ENCODE peak calls at places on chromosomes 3 and 15, in eight cellular contexts. F is left lung, P is psoas muscle, Q is uterus, C is neural progenitor cell, L is NB4, O is astrocyte of the cerebellum, D is cardiac fibroblast. V is an unnamed sample.

GRCh38 chr3:117844676-117845075 is 1135.1 kb downstream of the TUSC7 start:
- DNase-seq in F (no peak), P (no peak), Q (no peak), C (no peak), L (no peak), O (no peak), D (peak), V (no peak)

GRCh38 chr3:169634618-169635236 is 28.8 kb downstream of the MECOM start:
- DNase-seq in F (no peak), P (no peak), Q (no peak), C (no peak), L (no peak), O (no peak), D (no peak), V (no peak)

GRCh38 chr3:4977889-4978258 is 1.4 kb upstream of the BHLHE40 start:
- DNase-seq in F (no peak), P (no peak), Q (no peak), C (no peak), L (no peak), O (no peak), D (no peak), V (no peak)

GRCh38 chr3:196471551-196471950 is 32.0 kb downstream of the RNF168 start:
- DNase-seq in F (no peak), P (no peak), Q (no peak), C (no peak), L (no peak), O (no peak), D (peak), V (no peak)

GRCh38 chr3:9689757-9690156 is 13.9 kb upstream of the CPNE9 start:
- DNase-seq in F (no peak), P (no peak), Q (no peak), C (no peak), L (no peak), O (no peak), D (no peak), V (no peak)

GRCh38 chr3:46221936-46222335 is 13.8 kb upstream of the CCR1 start:
- DNase-seq in F (no peak), P (no peak), Q (no peak), C (no peak), L (no peak), O (no peak), D (no peak), V (no peak)

GRCh38 chr3:138509586-138509985 is 75.2 kb downstream of the ESYT3 start:
- DNase-seq in F (no peak), P (no peak), Q (no peak), C (no peak), L (no peak), O (no peak), D (peak), V (peak)

GRCh38 chr3:121574449-121574848 is 6.7 kb downstream of the ARGFX start:
- DNase-seq in F (no peak), P (no peak), Q (no peak), C (no peak), L (peak), O (no peak), D (peak), V (peak)

GRCh38 chr3:13495921-13496723 is 16.0 kb downstream of the HDAC11 start:
- DNase-seq in F (peak), P (peak), Q (peak), C (peak), L (peak), O (peak), D (peak), V (peak)

GRCh38 chr15:29064290-29064689 is 178.5 kb downstream of the APBA2 start:
- DNase-seq in F (no peak), P (no peak), Q (no peak), C (no peak), L (no peak), O (no peak), D (no peak), V (no peak)

GRCh38 chr3:117700573-117701360 is 991.2 kb downstream of the TUSC7 start:
- DNase-seq in F (no peak), P (no peak), Q (no peak), C (no peak), L (no peak), O (no peak), D (no peak), V (no peak)

GRCh38 chr3:110419096-110419495 is 652.5 kb upstream of the NECTIN3 start:
- DNase-seq in F (no peak), P (no peak), Q (no peak), C (no peak), L (peak), O (no peak), D (peak), V (peak)

GRCh38 chr3:53845103-53845880 is 927 bp downstream of the CHDH start:
- DNase-seq in F (no peak), P (peak), Q (peak), C (peak), L (no peak), O (peak), D (peak), V (peak)

GRCh38 chr15:59941612-59942011 is 62.5 kb upstream of the FOXB1 start:
- DNase-seq in F (no peak), P (no peak), Q (no peak), C (peak), L (no peak), O (no peak), D (no peak), V (no peak)

GRCh38 chr3:142077155-142077858 is 72.0 kb downstream of the TFDP2 start:
- DNase-seq in F (no peak), P (no peak), Q (no peak), C (no peak), L (no peak), O (no peak), D (no peak), V (no peak)

GRCh38 chr15:48828906-48829305 is 18.0 kb upstream of the CEP152 start:
- DNase-seq in F (no peak), P (no peak), Q (no peak), C (no peak), L (no peak), O (no peak), D (no peak), V (no peak)

GRCh38 chr15:57555270-57555669 is 36.4 kb upstream of the MYZAP start:
- DNase-seq in F (no peak), P (no peak), Q (no peak), C (no peak), L (no peak), O (no peak), D (peak), V (peak)

GRCh38 chr15:70252936-70253280 is 155.2 kb upstream of the TLE3 start:
- DNase-seq in F (no peak), P (peak), Q (no peak), C (no peak), L (no peak), O (no peak), D (no peak), V (no peak)

GRCh38 chr3:119635719-119636118 is 24.7 kb downstream of the POPDC2 start:
- DNase-seq in F (no peak), P (no peak), Q (no peak), C (no peak), L (no peak), O (no peak), D (no peak), V (no peak)

GRCh38 chr3:53689681-53690080 is 156.5 kb downstream of the CHDH start:
- DNase-seq in F (no peak), P (no peak), Q (no peak), C (no peak), L (no peak), O (no peak), D (no peak), V (no peak)

GRCh38 chr3:28286595-28286994 is 45.2 kb downstream of the CMC1 start:
- DNase-seq in F (no peak), P (no peak), Q (no peak), C (peak), L (peak), O (peak), D (peak), V (peak)

GRCh38 chr3:194322701-194323174 is 28.4 kb downstream of the CPN2 start:
- DNase-seq in F (peak), P (peak), Q (no peak), C (no peak), L (peak), O (no peak), D (peak), V (peak)

GRCh38 chr15:81789403-81789802 is 256.4 kb downstream of the MEX3B start:
- DNase-seq in F (no peak), P (no peak), Q (no peak), C (no peak), L (no peak), O (no peak), D (no peak), V (no peak)

GRCh38 chr3:64214002-64214696 is 11.1 kb downstream of the PRICKLE2 start:
- DNase-seq in F (no peak), P (peak), Q (peak), C (no peak), L (no peak), O (peak), D (peak), V (peak)

GRCh38 chr15:100847194-100847593 is 32.4 kb upstream of the ALDH1A3 start:
- DNase-seq in F (no peak), P (no peak), Q (no peak), C (no peak), L (no peak), O (no peak), D (no peak), V (no peak)

GRCh38 chr3:79011821-79012529 is 755.8 kb downstream of the ROBO1 start:
- DNase-seq in F (no peak), P (peak), Q (no peak), C (no peak), L (no peak), O (no peak), D (no peak), V (no peak)

GRCh38 chr3:50256978-50257890 is 11.7 kb upstream of the SEMA3B start:
- DNase-seq in F (no peak), P (no peak), Q (no peak), C (peak), L (peak), O (no peak), D (peak), V (peak)

GRCh38 chr3:24264748-24265158 is 229.9 kb downstream of the THRB start:
- DNase-seq in F (no peak), P (no peak), Q (no peak), C (peak), L (peak), O (peak), D (peak), V (peak)

GRCh38 chr3:131794766-131795381 is 239.9 kb downstream of the CPNE4 start:
- DNase-seq in F (no peak), P (no peak), Q (no peak), C (peak), L (peak), O (peak), D (peak), V (peak)

GRCh38 chr3:85737846-85738245 is 779.1 kb downstream of the CADM2 start:
- DNase-seq in F (no peak), P (no peak), Q (no peak), C (no peak), L (no peak), O (no peak), D (no peak), V (peak)

DNA sequence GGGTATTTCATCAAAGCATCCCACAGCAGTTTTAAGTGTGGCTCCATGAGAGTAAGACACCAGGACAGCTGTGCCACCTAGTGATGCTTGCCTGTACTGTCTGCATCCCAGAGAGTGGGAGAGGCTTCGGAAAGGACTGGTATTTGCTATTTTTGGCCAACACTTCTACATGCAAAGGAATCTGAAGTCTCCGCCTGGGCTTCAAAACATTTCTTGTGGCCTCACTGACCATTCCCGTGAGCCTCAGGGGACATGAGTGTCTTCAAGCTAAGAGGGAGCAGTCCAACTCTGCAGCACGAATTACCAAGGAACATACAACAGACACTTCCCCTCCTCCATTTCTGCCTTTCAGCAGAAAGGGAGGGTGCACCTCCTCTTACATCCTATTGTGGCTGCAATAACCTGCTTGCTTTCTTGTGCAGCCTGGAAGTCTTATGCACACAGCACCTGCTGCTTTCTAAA is 177.5 kb downstream of the RORA start:
- DNase-seq in F (no peak), P (peak), Q (peak), C (peak), L (no peak), O (peak), D (peak), V (peak)
- TF ChIP-seq CTCF in F (peak), P (peak), Q (peak), C (peak), L (peak), O (peak), D (peak), V (peak)

DNA sequence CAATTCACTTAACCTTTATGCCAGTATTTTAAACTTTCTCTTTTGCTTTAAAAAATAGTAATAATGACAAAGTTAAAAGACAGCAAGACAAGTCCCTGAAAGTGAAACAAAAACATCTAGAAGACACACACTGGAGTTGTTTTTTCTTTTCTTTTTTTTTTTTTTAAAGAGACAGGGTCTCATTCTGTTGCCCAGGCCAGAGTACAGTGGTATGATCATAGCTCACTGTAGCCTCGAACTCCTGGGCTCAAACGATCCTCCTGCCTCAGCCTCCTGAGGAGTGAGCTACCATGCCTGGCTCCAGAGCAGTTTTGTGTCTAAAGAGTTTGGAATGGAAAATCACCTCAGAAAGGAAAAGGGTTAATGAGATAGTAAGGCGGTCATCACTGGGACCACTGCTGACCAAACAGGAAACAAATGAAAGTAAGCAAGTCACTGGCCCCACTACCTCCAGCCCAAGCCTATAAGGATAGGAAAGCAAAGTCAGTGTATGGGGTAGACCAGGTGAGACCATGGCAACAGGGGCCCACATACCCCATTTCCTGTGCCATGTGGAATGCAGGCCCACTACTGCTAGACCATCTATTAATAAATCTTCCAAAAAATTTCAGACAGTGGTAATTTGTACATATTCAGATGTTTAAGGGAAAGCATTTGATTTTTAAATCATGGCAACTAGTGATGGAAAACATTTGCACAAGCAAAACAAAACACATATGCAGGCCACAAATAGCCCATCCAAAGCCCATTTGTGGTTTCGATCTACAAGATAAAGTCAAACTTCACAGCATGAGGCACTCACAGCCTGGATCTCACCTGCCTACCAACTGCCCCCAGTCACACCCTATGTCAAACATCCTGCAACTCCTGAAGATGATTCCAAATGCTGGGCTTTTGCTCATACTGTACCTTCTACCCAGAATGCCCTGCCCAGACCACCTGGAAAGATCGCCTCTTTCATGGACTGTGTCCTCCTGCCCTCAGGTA is 62.6 kb downstream of the OSBPL10 start:
- DNase-seq in F (no peak), P (no peak), Q (no peak), C (no peak), L (no peak), O (no peak), D (peak), V (peak)
- H3K4me3 ChIP-seq in F (no peak), P (peak), Q (no peak), C (no peak), L (no peak), O (no peak), D (no peak), V (peak)

DNA sequence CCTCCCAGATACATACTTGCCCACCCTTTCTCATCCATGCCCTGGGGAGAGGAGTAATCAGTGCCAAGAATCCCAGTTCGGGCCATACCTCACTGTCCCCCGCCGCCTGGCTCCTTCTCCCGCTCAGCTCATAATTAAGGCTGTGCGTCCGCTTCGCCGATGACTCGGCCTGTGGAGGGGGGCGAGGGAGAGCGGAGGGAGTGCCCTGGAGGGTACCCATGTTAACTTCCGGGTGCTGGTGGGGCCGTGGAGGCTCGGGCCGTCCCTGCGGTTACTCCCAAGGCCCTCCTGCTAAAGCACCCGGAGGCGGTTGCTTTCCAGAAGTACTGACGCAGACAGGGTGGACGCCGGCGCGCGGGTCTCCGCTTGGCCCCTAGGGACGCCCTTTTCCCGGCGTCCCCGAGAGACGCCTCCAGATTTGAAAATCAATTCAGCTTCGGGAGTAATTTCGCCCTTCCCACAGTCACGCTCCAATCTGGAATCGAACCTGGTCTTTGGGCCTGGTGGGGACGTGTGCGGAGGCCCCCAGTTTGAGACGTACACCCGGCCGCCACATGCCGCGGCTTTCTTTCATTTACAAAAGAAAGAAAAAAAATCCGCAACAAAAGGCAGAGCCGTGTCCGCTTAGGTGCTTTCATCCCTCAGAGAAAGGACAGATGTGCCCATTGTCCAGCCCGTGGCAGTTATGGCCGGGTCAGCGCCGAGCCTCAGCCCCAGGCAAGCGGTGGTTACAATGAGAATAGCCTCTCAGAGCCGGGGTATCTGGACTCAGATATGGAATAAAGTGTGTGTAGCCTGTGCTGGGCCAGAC is 1.0 kb upstream of the ONECUT1 start:
- DNase-seq in F (no peak), P (no peak), Q (no peak), C (peak), L (no peak), O (no peak), D (no peak), V (no peak)
- TF ChIP-seq CTCF in F (no peak), P (no peak), Q (no peak), C (peak), L (no peak), O (no peak), D (no peak), V (no peak)

DNA sequence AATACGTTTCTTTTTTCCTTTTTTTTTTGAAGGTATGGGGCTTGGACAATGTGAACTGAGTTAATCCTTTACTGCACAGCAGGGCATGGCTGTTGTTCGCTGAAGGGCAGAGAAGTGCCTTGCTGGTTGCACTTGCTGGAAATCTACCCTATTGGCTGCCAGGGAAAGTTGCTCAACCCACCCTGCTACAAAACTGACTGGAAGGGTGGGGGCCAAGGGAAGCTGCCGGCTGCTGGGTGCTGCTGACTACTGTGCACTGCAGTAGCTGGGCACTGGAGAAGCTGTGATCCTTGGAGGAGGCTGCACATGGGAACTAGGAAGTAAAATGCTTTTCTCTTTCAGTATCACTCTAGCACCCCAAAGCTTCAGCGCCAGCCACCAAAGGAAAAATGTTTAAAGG is 70.5 kb downstream of the ETV5 start:
- DNase-seq in F (no peak), P (no peak), Q (no peak), C (peak), L (peak), O (no peak), D (no peak), V (no peak)
- H3K4me3 ChIP-seq in F (no peak), P (no peak), Q (no peak), C (no peak), L (no peak), O (no peak), D (no peak), V (no peak)

GRCh38 chr15:90857883-90858443 is 10.4 kb upstream of the FURIN start:
- DNase-seq in F (no peak), P (no peak), Q (no peak), C (no peak), L (no peak), O (no peak), D (no peak), V (no peak)

GRCh38 chr15:90857337-90857736 is 11.1 kb upstream of the FURIN start:
- DNase-seq in F (no peak), P (no peak), Q (no peak), C (no peak), L (no peak), O (no peak), D (no peak), V (no peak)

GRCh38 chr15:90860942-90861675 is 7.3 kb upstream of the FURIN start:
- DNase-seq in F (no peak), P (no peak), Q (no peak), C (no peak), L (peak), O (no peak), D (no peak), V (no peak)

GRCh38 chr15:90860450-90860849 is 7.9 kb upstream of the FURIN start:
- DNase-seq in F (no peak), P (no peak), Q (no peak), C (no peak), L (no peak), O (no peak), D (no peak), V (no peak)

DNA sequence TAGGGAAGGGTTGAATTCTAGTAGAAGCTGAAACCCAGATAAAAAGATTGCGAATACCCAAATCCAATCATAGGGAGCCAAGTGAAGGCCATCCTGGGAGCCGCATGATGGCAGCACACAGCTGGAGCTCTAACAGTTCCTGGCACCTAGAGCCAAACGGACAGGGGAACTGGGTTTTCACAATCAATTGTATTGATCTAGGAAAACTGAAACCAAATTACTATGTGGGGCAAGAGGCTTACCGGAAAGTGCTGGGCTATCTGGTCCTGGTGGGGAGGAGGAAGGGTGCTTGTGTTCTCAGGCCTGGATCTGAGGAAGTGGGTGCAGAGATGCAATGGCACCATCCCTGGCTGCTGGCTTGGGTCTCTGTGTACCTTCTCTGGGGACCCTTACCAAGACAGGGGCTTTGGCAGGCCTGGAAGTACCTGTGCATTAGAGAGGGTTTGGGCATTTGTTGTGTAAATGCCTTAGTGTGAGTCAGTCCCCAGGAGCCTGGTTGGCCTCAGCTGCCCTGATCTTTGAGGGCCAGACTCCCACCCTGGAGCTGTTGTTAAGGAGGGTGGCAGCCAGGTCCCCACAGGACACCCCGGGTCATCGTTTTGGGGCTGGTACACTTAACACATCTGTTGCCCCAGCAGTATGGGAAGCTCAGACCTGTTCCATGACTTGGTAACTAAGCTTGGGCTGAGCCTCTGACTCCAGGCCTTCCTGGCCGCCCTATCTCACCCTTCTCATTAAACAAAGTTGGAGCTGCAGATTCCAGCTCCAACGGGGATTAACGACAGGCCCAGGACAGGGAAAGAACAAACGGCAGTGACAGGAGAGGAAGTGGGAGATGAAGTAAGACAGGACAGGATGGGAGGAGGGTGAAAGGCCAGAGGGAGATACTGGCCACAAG is 8.9 kb upstream of the FURIN start:
- DNase-seq in F (no peak), P (no peak), Q (no peak), C (no peak), L (peak), O (no peak), D (no peak), V (no peak)
- TF ChIP-seq CTCF in F (no peak), P (peak), Q (no peak), C (no peak), L (no peak), O (no peak), D (no peak), V (no peak)

V was measured in fibroblast of pulmonary artery.